ENCODE peak calls at places on chromosomes 13 and 19, in nine cellular contexts. V is AG08395; S is B cell; I is fibroblast of lung; Y is KBM-7; L is activated CD4-positive, alpha-beta T cell treated with anti-CD3 and anti-CD28 coated beads, Interleukin-2, amount 50 U/mL, for 24 hours; B is AG04449; P is cardiac muscle cell; O is endothelial cell. K is an unnamed sample.

GRCh38 chr19:55239004-55239403 is 10.4 kb upstream of the TMEM86B start:
- DNase-seq in V (no peak), S (no peak), I (no peak), Y (no peak), L (no peak), B (no peak), P (no peak), O (no peak), K (no peak)

GRCh38 chr13:44393391-44393790 is 19.8 kb downstream of the SERP2 start:
- DNase-seq in V (no peak), S (no peak), I (peak), Y (peak), L (no peak), B (no peak), P (no peak), O (no peak), K (no peak)

GRCh38 chr19:1302534-1303239 is 17.0 kb downstream of the EFNA2 start:
- DNase-seq in V (no peak), S (no peak), I (no peak), Y (no peak), L (no peak), B (no peak), P (no peak), O (no peak), K (no peak)

GRCh38 chr19:52398091-52398461 is 427 bp downstream of the ZNF528 start:
- DNase-seq in V (peak), S (no peak), I (peak), Y (no peak), L (no peak), B (no peak), P (peak), O (no peak), K (no peak)

GRCh38 chr19:41261474-41262190 is 2.5 kb upstream of the HNRNPUL1 start:
- DNase-seq in V (no peak), S (no peak), I (peak), Y (no peak), L (no peak), B (no peak), P (no peak), O (no peak), K (no peak)

GRCh38 chr19:41795031-41795461 is 1.3 kb upstream of the CEACAM3 start:
- DNase-seq in V (peak), S (peak), I (peak), Y (peak), L (peak), B (no peak), P (peak), O (peak), K (no peak)

GRCh38 chr19:37654118-37654517 is 1.1 kb downstream of the ZFP30 start:
- DNase-seq in V (peak), S (no peak), I (peak), Y (no peak), L (no peak), B (no peak), P (peak), O (no peak), K (no peak)

GRCh38 chr13:40758811-40759210 is 12.2 kb downstream of the MRPS31 start:
- DNase-seq in V (no peak), S (no peak), I (no peak), Y (no peak), L (no peak), B (no peak), P (no peak), O (no peak), K (no peak)

GRCh38 chr19:9932835-9933234 is 3.5 kb downstream of the OLFM2 start:
- DNase-seq in V (no peak), S (no peak), I (no peak), Y (no peak), L (no peak), B (no peak), P (no peak), O (no peak), K (no peak)

GRCh38 chr13:22137361-22138050 is 466.6 kb downstream of the FGF9 start:
- DNase-seq in V (no peak), S (no peak), I (no peak), Y (no peak), L (no peak), B (no peak), P (no peak), O (no peak), K (no peak)

GRCh38 chr13:47000166-47000565 is 103.3 kb upstream of the HTR2A start:
- DNase-seq in V (no peak), S (no peak), I (peak), Y (no peak), L (no peak), B (no peak), P (no peak), O (no peak), K (no peak)

GRCh38 chr13:109654341-109655205 is 131.8 kb downstream of the IRS2 start:
- DNase-seq in V (no peak), S (no peak), I (no peak), Y (peak), L (no peak), B (no peak), P (peak), O (no peak), K (no peak)

GRCh38 chr13:30881191-30881651 is 24.9 kb upstream of the MEDAG start:
- DNase-seq in V (no peak), S (no peak), I (peak), Y (no peak), L (no peak), B (no peak), P (no peak), O (no peak), K (no peak)

GRCh38 chr13:39036212-39036611 is 1.7 kb downstream of the PROSER1 start:
- DNase-seq in V (no peak), S (peak), I (peak), Y (peak), L (no peak), B (no peak), P (peak), O (no peak), K (no peak)

GRCh38 chr19:31761281-31761913 is 412.2 kb upstream of the TSHZ3 start:
- DNase-seq in V (no peak), S (no peak), I (no peak), Y (no peak), L (no peak), B (no peak), P (no peak), O (no peak), K (no peak)

GRCh38 chr13:107999751-108000150 is 215.6 kb downstream of the LIG4 start:
- DNase-seq in V (no peak), S (no peak), I (no peak), Y (no peak), L (no peak), B (no peak), P (no peak), O (no peak), K (no peak)

GRCh38 chr19:14059093-14059480 is 2.8 kb downstream of the PALM3 start:
- DNase-seq in V (no peak), S (peak), I (no peak), Y (no peak), L (no peak), B (no peak), P (peak), O (peak), K (no peak)

GRCh38 chr13:98606296-98606695 is 29.4 kb upstream of the STK24 start:
- DNase-seq in V (no peak), S (no peak), I (no peak), Y (no peak), L (no peak), B (no peak), P (peak), O (no peak), K (peak)

GRCh38 chr19:34676697-34677385 is at the start of gene SCGB2B2:
- DNase-seq in V (peak), S (no peak), I (no peak), Y (no peak), L (peak), B (no peak), P (no peak), O (no peak), K (peak)

GRCh38 chr19:51127755-51128154 is 3.0 kb downstream of the SIGLEC9 start:
- DNase-seq in V (no peak), S (no peak), I (no peak), Y (peak), L (no peak), B (no peak), P (peak), O (no peak), K (no peak)

GRCh38 chr13:95924389-95924994 is 128.7 kb downstream of the UGGT2 start:
- DNase-seq in V (peak), S (no peak), I (peak), Y (peak), L (no peak), B (peak), P (peak), O (no peak), K (no peak)

K was measured in NCI-H524 treated with DMSO at 0.1 percent for 48 hours.